ENCODE peak calls at places on chromosome 9, in six cellular contexts. P is NB4, Z is HepG2, G is GM12878, A is endothelial cell of umbilical vein, M is K562. O is an unnamed sample.

GRCh38 chr9:71746023-71746752 is 22.1 kb downstream of the CEMIP2 start:
- DNase-seq in P (no peak), Z (no peak), G (no peak), A (no peak), M (no peak), O (no peak)

GRCh38 chr9:13705913-13706312 is 426.4 kb upstream of the MPDZ start:
- DNase-seq in P (no peak), Z (no peak), G (no peak), A (peak), M (no peak), O (no peak)

GRCh38 chr9:85978496-85978895 is 37.5 kb downstream of the NAA35 start:
- DNase-seq in P (no peak), Z (no peak), G (no peak), A (no peak), M (no peak), O (no peak)

GRCh38 chr9:33273972-33274328 is 9.1 kb downstream of the CHMP5 start:
- DNase-seq in P (no peak), Z (no peak), G (no peak), A (no peak), M (no peak), O (no peak)

GRCh38 chr9:98385751-98386150 is 130.3 kb upstream of the TBC1D2 start:
- DNase-seq in P (no peak), Z (no peak), G (no peak), A (no peak), M (no peak), O (no peak)

GRCh38 chr9:89765211-89765610 is 160.4 kb downstream of the GADD45G start:
- DNase-seq in P (no peak), Z (no peak), G (no peak), A (no peak), M (no peak), O (no peak)

GRCh38 chr9:6014668-6015270 is 655 bp downstream of the RANBP6 start:
- DNase-seq in P (peak), Z (peak), G (no peak), A (peak), M (peak), O (peak)

GRCh38 chr9:12464910-12465512 is 228.2 kb upstream of the TYRP1 start:
- DNase-seq in P (peak), Z (peak), G (no peak), A (peak), M (peak), O (peak)

GRCh38 chr9:35163413-35163812 is 1.6 kb downstream of the UNC13B start:
- DNase-seq in P (no peak), Z (no peak), G (no peak), A (peak), M (no peak), O (no peak)

GRCh38 chr9:125397736-125398135 is 136.1 kb downstream of the GAPVD1 start:
- DNase-seq in P (no peak), Z (no peak), G (no peak), A (no peak), M (no peak), O (no peak)

GRCh38 chr9:108511200-108511756 is 344.5 kb downstream of the ACTL7B start:
- DNase-seq in P (no peak), Z (no peak), G (no peak), A (no peak), M (no peak), O (no peak)

GRCh38 chr9:23824241-23825142 is 1.5 kb downstream of the ELAVL2 start:
- DNase-seq in P (no peak), Z (no peak), G (no peak), A (no peak), M (no peak), O (no peak)

GRCh38 chr9:127634698-127635097 is 22.6 kb downstream of the STXBP1 start:
- DNase-seq in P (peak), Z (peak), G (no peak), A (no peak), M (no peak), O (no peak)

GRCh38 chr9:131831380-131832165 is 91.7 kb upstream of the RAPGEF1 start:
- DNase-seq in P (no peak), Z (no peak), G (no peak), A (no peak), M (peak), O (no peak)

GRCh38 chr9:81682797-81683196 is 6.5 kb downstream of the TLE1 start:
- DNase-seq in P (peak), Z (no peak), G (no peak), A (peak), M (no peak), O (no peak)

GRCh38 chr9:136615631-136616306 is 46.9 kb upstream of the EGFL7 start:
- DNase-seq in P (peak), Z (no peak), G (no peak), A (no peak), M (no peak), O (no peak)

GRCh38 chr9:124259273-124260078 is 1.7 kb downstream of the NEK6 start:
- DNase-seq in P (peak), Z (peak), G (no peak), A (peak), M (no peak), O (peak)

GRCh38 chr9:101435601-101436079 is at the start of gene ALDOB:
- DNase-seq in P (no peak), Z (no peak), G (no peak), A (no peak), M (no peak), O (no peak)

GRCh38 chr9:1173211-1173610 is 123.1 kb downstream of the DMRT2 start:
- DNase-seq in P (no peak), Z (peak), G (no peak), A (no peak), M (no peak), O (no peak)

GRCh38 chr9:107312651-107313050 is 29.6 kb downstream of the RAD23B start:
- DNase-seq in P (no peak), Z (no peak), G (no peak), A (no peak), M (no peak), O (no peak)

GRCh38 chr9:81772144-81772543 is 82.8 kb upstream of the TLE1 start:
- DNase-seq in P (no peak), Z (no peak), G (no peak), A (peak), M (no peak), O (no peak)

GRCh38 chr9:126456396-126456795 is 129.8 kb downstream of the MVB12B start:
- DNase-seq in P (no peak), Z (no peak), G (no peak), A (no peak), M (no peak), O (no peak)

GRCh38 chr9:118222375-118222774 is 518.2 kb downstream of the TLR4 start:
- DNase-seq in P (no peak), Z (no peak), G (no peak), A (no peak), M (no peak), O (peak)
- TF ChIP-seq MYC in P (no peak), Z (no peak), G (no peak), A (no peak), M (no peak), O (no peak)

DNA sequence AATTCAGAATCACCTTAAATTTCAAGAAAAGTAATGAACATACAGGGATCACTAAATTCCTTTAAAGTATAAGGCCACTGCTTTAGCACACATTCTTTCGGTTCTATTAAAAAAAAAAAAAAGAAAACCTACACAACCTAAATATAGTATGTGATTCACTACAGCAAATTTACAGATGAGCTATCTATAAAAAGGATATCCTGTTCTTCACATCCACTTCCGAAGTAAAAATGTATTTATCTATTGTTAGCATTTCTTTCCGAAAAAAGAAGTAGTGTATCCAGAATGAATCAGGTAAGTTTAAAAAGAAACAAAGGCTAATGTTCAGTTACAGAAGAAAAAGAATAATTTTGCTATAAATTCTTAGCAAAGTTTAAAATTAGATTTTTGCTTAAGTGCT is 70.2 kb downstream of the ECPAS start:
- DNase-seq in P (no peak), Z (no peak), G (no peak), A (no peak), M (no peak), O (no peak)
- TF ChIP-seq MYC in P (no peak), Z (no peak), G (no peak), A (no peak), M (no peak), O (no peak)

DNA sequence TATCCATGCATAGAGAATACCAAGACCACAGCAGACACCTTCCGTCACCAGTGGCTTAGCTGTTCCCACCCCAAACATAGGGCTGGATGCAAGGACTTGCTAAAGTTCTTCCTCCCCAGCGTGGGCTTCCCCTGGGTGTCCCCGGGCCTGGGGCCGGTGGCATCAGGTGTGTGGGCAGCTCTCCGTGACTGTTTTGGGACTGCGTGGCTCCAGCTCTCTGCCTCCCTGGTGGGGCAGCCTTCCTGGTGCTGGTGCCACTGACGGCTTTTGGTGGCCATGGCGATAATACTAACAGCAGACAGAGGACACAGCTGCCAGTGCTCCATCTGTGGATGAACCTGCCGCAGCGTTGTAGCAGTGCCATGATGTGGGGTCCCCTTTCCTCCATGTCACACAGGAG is 4.9 kb downstream of the CACFD1 start:
- DNase-seq in P (no peak), Z (no peak), G (no peak), A (no peak), M (no peak), O (no peak)
- TF ChIP-seq MYC in P (no peak), Z (no peak), G (no peak), A (no peak), M (no peak), O (no peak)

DNA sequence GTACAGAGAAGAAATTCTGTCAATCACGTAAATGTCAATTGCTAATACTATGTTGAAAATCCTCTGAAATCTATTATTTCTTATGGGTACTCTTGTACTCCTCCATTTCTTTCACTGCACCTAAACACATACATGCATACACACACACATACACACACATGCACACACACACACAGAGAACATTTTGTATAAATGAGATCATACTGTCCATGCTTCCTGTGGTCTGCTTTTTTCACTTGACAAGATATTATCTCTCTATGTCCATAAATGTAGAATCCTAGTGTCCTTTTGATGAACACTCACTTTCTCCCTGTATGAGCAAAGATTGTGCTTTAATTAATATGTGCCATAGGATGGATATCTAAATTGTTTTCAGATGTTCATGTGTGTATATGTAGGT is 32.7 kb upstream of the TLR4 start:
- DNase-seq in P (no peak), Z (no peak), G (no peak), A (no peak), M (no peak), O (no peak)
- TF ChIP-seq MYC in P (no peak), Z (no peak), G (no peak), A (no peak), M (no peak), O (no peak)

DNA sequence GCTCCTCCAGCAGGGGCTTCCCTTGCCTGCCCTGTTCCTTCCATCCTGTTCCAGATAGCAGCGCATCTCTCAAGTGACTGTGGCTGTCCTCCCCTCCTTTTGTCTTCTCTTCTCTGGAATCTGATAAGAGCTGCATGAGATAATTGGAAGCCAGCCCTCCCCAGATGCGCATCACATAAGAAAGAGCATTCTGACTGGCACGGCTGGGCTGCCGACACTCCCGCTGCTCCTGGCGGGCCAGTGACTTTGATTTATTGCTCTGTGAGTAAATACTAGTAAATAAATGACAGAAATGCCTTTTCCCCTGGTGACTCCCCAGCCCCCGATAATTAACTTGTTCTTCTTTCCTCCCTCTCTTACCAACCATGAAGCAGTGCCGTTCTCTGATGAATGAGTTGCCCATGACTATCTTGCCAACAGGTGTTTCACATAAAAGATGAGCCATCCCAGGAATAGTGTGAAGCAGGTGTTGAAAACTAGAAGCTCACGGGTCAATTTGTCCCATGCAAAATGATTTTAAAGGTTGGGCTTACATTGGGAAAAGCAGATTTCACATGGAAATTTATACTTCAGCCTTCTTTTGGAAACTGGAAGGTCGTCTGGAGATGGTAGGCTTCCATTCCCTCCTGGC is 212.3 kb downstream of the ERCC6L2 start:
- DNase-seq in P (no peak), Z (no peak), G (no peak), A (no peak), M (no peak), O (peak)
- TF ChIP-seq MYC in P (no peak), Z (no peak), G (no peak), A (no peak), M (no peak), O (no peak)

DNA sequence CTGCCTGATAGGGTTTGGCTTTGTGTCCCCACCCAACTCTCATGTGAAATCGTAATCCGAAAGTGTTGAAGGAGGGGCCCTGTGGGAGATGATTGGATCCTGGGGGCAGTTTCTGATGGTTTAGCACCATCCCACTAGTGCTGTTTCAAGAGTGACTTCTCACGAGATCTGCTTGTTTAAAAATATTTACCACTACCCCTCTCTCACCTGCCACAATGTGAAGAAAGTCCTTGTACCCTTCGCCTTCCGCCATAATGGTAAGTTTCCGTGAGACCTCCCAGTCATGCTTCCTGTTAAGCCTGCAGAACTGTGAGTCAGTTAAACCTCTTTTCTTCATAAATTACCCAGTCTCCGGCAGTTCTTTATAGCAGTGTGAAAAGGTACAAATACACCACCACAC is 2.7 kb upstream of the RFX3 start:
- DNase-seq in P (peak), Z (no peak), G (peak), A (no peak), M (peak), O (no peak)
- TF ChIP-seq MYC in P (no peak), Z (no peak), G (no peak), A (no peak), M (no peak), O (no peak)

DNA sequence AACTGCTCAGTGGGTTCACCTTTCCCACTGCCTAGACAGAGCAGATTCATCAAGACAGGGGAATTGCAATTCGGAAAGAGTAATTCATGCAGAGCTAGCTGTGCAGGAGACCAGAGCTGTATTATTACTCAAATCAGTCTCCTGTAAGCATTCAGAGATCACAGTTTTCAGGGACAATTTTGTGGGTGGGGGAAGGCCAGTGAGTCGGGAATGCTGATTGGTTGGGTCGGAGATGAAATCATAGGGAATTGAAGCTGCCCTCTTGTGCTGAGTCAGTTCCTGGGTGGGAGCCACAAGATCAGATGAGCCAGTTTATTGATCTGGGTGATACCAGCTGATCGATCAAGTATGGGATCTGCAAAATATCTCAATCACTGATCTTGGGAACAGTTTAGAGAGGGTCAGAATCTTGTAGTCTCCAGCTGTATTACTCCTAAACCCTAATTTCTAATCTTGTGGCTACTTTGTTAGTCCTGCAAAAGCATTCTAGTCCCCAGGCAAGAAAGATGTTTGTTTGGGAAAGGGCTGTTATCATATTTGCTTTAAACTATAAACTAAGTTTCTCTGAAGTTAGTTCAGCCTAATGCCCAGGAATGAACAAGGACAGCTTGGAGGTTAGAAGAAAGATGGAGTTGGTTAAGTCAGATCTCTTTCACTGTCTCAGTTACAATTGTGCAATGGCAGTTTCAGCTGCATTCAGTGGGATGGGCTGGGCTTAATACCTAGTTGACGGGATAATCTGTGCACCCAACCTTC is 12.7 kb upstream of the SVEP1 start:
- DNase-seq in P (no peak), Z (no peak), G (no peak), A (no peak), M (no peak), O (no peak)
- TF ChIP-seq MYC in P (no peak), Z (no peak), G (no peak), A (no peak), M (no peak), O (no peak)

DNA sequence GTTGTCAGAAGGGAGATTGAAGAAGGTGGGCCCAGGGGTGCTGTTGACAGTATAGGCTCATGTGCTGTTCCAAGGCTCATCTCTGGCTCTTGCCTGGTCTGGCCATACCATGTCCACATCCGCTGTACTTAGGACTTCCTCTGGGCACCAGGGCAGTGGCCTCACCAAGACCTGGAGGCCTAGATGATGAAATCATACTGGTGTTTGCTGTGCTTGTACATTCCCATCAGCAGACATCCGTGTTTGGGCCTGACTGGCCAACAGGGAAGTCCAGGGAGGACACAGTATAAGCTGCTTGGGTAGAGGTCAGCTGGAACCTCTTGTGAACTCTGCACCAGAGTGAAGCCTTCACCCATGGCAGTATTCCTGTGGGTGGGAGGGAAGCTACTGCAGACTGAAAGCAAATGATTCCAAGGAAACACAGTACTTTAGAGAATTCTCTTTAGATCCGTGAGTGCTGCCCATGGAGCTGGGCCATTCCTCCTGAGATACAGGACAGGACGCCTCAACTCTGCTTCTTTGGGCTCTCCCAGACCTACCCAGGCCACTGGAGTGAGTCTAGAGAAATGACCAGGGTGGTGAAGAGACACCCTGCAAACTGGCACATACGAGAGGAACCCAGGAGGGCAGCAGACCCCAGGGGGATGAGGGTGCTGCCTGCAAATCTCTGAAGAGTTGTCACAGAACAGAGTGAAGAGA is 22.5 kb downstream of the POLR1E start:
- DNase-seq in P (no peak), Z (peak), G (no peak), A (no peak), M (no peak), O (no peak)
- TF ChIP-seq MYC in P (no peak), Z (peak), G (no peak), A (no peak), M (no peak), O (no peak)